ENCODE peak calls at places on chromosome 18, in six cellular contexts. F, X, J, P, G and O are unnamed samples.

GRCh38 chr18:48949051-48949605 is 1.6 kb downstream of the SMAD7 start:
- DNase-seq in F (peak), X (peak), J (peak), P (peak), G (peak), O (no peak)

GRCh38 chr18:63297678-63298392 is 21.7 kb downstream of the BCL2 start:
- DNase-seq in F (no peak), X (no peak), J (no peak), P (no peak), G (no peak), O (no peak)

GRCh38 chr18:5393779-5394178 is 98.3 kb upstream of the ZBTB14 start:
- DNase-seq in F (no peak), X (no peak), J (no peak), P (peak), G (no peak), O (no peak)

GRCh38 chr18:63152096-63152495 is 167.5 kb downstream of the BCL2 start:
- DNase-seq in F (no peak), X (peak), J (no peak), P (no peak), G (no peak), O (no peak)

GRCh38 chr18:7066965-7067555 is 50.5 kb downstream of the LAMA1 start:
- DNase-seq in F (no peak), X (no peak), J (no peak), P (no peak), G (no peak), O (no peak)

GRCh38 chr18:36389811-36390581 is 92.5 kb downstream of the FHOD3 start:
- DNase-seq in F (no peak), X (no peak), J (no peak), P (no peak), G (no peak), O (no peak)

GRCh38 chr18:25805323-25805722 is 285.1 kb downstream of the SS18 start:
- DNase-seq in F (no peak), X (no peak), J (peak), P (peak), G (no peak), O (peak)

GRCh38 chr18:50586710-50587109 is 26.8 kb downstream of the MAPK4 start:
- DNase-seq in F (no peak), X (no peak), J (no peak), P (no peak), G (no peak), O (no peak)

GRCh38 chr18:9974279-9974915 is 60.6 kb downstream of the VAPA start:
- DNase-seq in F (no peak), X (no peak), J (no peak), P (no peak), G (no peak), O (no peak)

GRCh38 chr18:25231327-25231691 is 120.7 kb downstream of the ZNF521 start:
- DNase-seq in F (no peak), X (no peak), J (no peak), P (no peak), G (no peak), O (no peak)

GRCh38 chr18:47253101-47253654 is 1.7 kb upstream of the SKOR2 start:
- DNase-seq in F (no peak), X (no peak), J (no peak), P (no peak), G (no peak), O (no peak)

GRCh38 chr18:70781860-70782453 is 493.1 kb downstream of the SOCS6 start:
- DNase-seq in F (no peak), X (peak), J (peak), P (peak), G (no peak), O (no peak)

GRCh38 chr18:79396431-79397287 is 929 bp downstream of the NFATC1 start:
- DNase-seq in F (peak), X (peak), J (peak), P (peak), G (peak), O (peak)

GRCh38 chr18:2589345-2590060 is 18.1 kb downstream of the NDC80 start:
- DNase-seq in F (no peak), X (no peak), J (no peak), P (no peak), G (no peak), O (peak)

GRCh38 chr18:42413870-42414269 is 458.8 kb downstream of the PIK3C3 start:
- DNase-seq in F (no peak), X (no peak), J (peak), P (peak), G (no peak), O (no peak)